ENCODE peak calls at places on chromosomes 16 and 17, in eight cellular contexts. Z, T, Y, M, P, Q, I and R are unnamed samples.

GRCh38 chr16:89442588-89442987 is 47.8 kb downstream of the ANKRD11 start:
- ATAC-seq in Z (no peak), T (peak), Y (peak), M (no peak), P (peak), Q (peak), I (no peak), R (peak)

GRCh38 chr16:77064037-77064436 is 127.0 kb upstream of the MON1B start:
- ATAC-seq in Z (no peak), T (no peak), Y (no peak), M (no peak), P (no peak), Q (no peak), I (no peak), R (no peak)

GRCh38 chr16:56708418-56708817 is 21.5 kb upstream of the NUP93 start:
- ATAC-seq in Z (peak), T (no peak), Y (no peak), M (peak), P (no peak), Q (no peak), I (no peak), R (no peak)

GRCh38 chr17:57794841-57795240 is 49.7 kb upstream of the CCDC182 start:
- ATAC-seq in Z (no peak), T (no peak), Y (no peak), M (no peak), P (no peak), Q (no peak), I (no peak), R (no peak)

GRCh38 chr16:30561212-30561816 is 3.1 kb upstream of the ZNF764 start:
- ATAC-seq in Z (no peak), T (no peak), Y (peak), M (no peak), P (no peak), Q (no peak), I (no peak), R (no peak)

GRCh38 chr17:33506889-33507650 is 214.0 kb upstream of the ASIC2 start:
- ATAC-seq in Z (no peak), T (no peak), Y (peak), M (no peak), P (no peak), Q (no peak), I (no peak), R (no peak)

GRCh38 chr17:64506201-64506575 is at the start of gene DDX5:
- ATAC-seq in Z (peak), T (peak), Y (peak), M (peak), P (peak), Q (peak), I (peak), R (peak)

GRCh38 chr17:14813649-14814048 is 451.5 kb downstream of the PMP22 start:
- ATAC-seq in Z (no peak), T (peak), Y (peak), M (no peak), P (no peak), Q (no peak), I (no peak), R (no peak)

GRCh38 chr17:71171270-71171669 is 949.5 kb upstream of the SOX9 start:
- ATAC-seq in Z (no peak), T (no peak), Y (no peak), M (no peak), P (no peak), Q (no peak), I (no peak), R (no peak)

GRCh38 chr17:27968206-27968732 is 74.2 kb upstream of the NLK start:
- ATAC-seq in Z (no peak), T (no peak), Y (no peak), M (no peak), P (peak), Q (no peak), I (peak), R (no peak)

GRCh38 chr17:39663340-39663687 is 1.8 kb upstream of the TCAP start:
- ATAC-seq in Z (no peak), T (peak), Y (no peak), M (no peak), P (no peak), Q (no peak), I (no peak), R (no peak)

GRCh38 chr16:88454315-88455057 is 1.4 kb downstream of the ZFPM1 start:
- ATAC-seq in Z (no peak), T (peak), Y (no peak), M (peak), P (peak), Q (no peak), I (no peak), R (no peak)

GRCh38 chr17:81466564-81467472 is 45.8 kb downstream of the ACTG1 start:
- ATAC-seq in Z (no peak), T (no peak), Y (no peak), M (no peak), P (no peak), Q (no peak), I (no peak), R (no peak)